ENCODE peak calls at places on chromosomes 3 and 15, in seven cellular contexts. One of them, this sample, is unnamed.

GRCh38 chr3:108293858-108294257 is 2.5 kb upstream of the HHLA2 start:
- ATAC-seq in activated CD8-positive, alpha-beta T cell treated with anti-CD3 and anti-CD28 coated beads for 36 hours: peak; percentile 38
- ATAC-seq in stimulated activated naive B cell treated with anti-CD40 and anti-IgM and Interleukin-4, amounts not matched to agents 10 μg/mL and 1 μg/mL and 100 μg/mL, for 72 hours: peak; percentile 83
- ATAC-seq in left cardiac atrium: no peak
- ATAC-seq in PC-3: no peak
- ATAC-seq in effector memory CD8-positive, alpha-beta T cell: no peak
- ATAC-seq in Panc1: no peak
- ATAC-seq in this sample: peak; percentile 84

GRCh38 chr3:190360228-190360627 is 27.7 kb upstream of the CLDN16 start:
- ATAC-seq in activated CD8-positive, alpha-beta T cell treated with anti-CD3 and anti-CD28 coated beads for 36 hours: no peak
- ATAC-seq in stimulated activated naive B cell treated with anti-CD40 and anti-IgM and Interleukin-4, amounts not matched to agents 10 μg/mL and 1 μg/mL and 100 μg/mL, for 72 hours: no peak
- ATAC-seq in left cardiac atrium: no peak
- ATAC-seq in PC-3: no peak
- ATAC-seq in effector memory CD8-positive, alpha-beta T cell: no peak
- ATAC-seq in Panc1: no peak
- ATAC-seq in this sample: no peak

GRCh38 chr3:159163656-159164055 is 361.8 kb downstream of the MFSD1 start:
- ATAC-seq in activated CD8-positive, alpha-beta T cell treated with anti-CD3 and anti-CD28 coated beads for 36 hours: no peak
- ATAC-seq in stimulated activated naive B cell treated with anti-CD40 and anti-IgM and Interleukin-4, amounts not matched to agents 10 μg/mL and 1 μg/mL and 100 μg/mL, for 72 hours: no peak
- ATAC-seq in left cardiac atrium: no peak
- ATAC-seq in PC-3: peak; percentile 48
- ATAC-seq in effector memory CD8-positive, alpha-beta T cell: no peak
- ATAC-seq in Panc1: no peak
- ATAC-seq in this sample: no peak

GRCh38 chr3:184666422-184666821 is 45.4 kb downstream of the MAGEF1 start:
- ATAC-seq in activated CD8-positive, alpha-beta T cell treated with anti-CD3 and anti-CD28 coated beads for 36 hours: no peak
- ATAC-seq in stimulated activated naive B cell treated with anti-CD40 and anti-IgM and Interleukin-4, amounts not matched to agents 10 μg/mL and 1 μg/mL and 100 μg/mL, for 72 hours: no peak
- ATAC-seq in left cardiac atrium: no peak
- ATAC-seq in PC-3: peak; percentile 22
- ATAC-seq in effector memory CD8-positive, alpha-beta T cell: no peak
- ATAC-seq in Panc1: no peak
- ATAC-seq in this sample: no peak

GRCh38 chr15:41881086-41881485 is 12.8 kb downstream of the SPTBN5 start:
- ATAC-seq in activated CD8-positive, alpha-beta T cell treated with anti-CD3 and anti-CD28 coated beads for 36 hours: no peak
- ATAC-seq in stimulated activated naive B cell treated with anti-CD40 and anti-IgM and Interleukin-4, amounts not matched to agents 10 μg/mL and 1 μg/mL and 100 μg/mL, for 72 hours: no peak
- ATAC-seq in left cardiac atrium: no peak
- ATAC-seq in PC-3: no peak
- ATAC-seq in effector memory CD8-positive, alpha-beta T cell: no peak
- ATAC-seq in Panc1: no peak
- ATAC-seq in this sample: no peak

GRCh38 chr15:58049520-58050227 is 15.8 kb downstream of the ALDH1A2 start:
- ATAC-seq in activated CD8-positive, alpha-beta T cell treated with anti-CD3 and anti-CD28 coated beads for 36 hours: no peak
- ATAC-seq in stimulated activated naive B cell treated with anti-CD40 and anti-IgM and Interleukin-4, amounts not matched to agents 10 μg/mL and 1 μg/mL and 100 μg/mL, for 72 hours: no peak
- ATAC-seq in left cardiac atrium: no peak
- ATAC-seq in PC-3: no peak
- ATAC-seq in effector memory CD8-positive, alpha-beta T cell: no peak
- ATAC-seq in Panc1: no peak
- ATAC-seq in this sample: no peak

GRCh38 chr15:75836953-75837321 is 6.3 kb upstream of the UBE2Q2 start:
- ATAC-seq in activated CD8-positive, alpha-beta T cell treated with anti-CD3 and anti-CD28 coated beads for 36 hours: peak; percentile 97
- ATAC-seq in stimulated activated naive B cell treated with anti-CD40 and anti-IgM and Interleukin-4, amounts not matched to agents 10 μg/mL and 1 μg/mL and 100 μg/mL, for 72 hours: peak; percentile 60
- ATAC-seq in left cardiac atrium: no peak
- ATAC-seq in PC-3: peak; percentile 99
- ATAC-seq in effector memory CD8-positive, alpha-beta T cell: peak; percentile 98
- ATAC-seq in Panc1: no peak
- ATAC-seq in this sample: peak; percentile 74

GRCh38 chr15:93562752-93563151 is 473.7 kb upstream of the RGMA start:
- ATAC-seq in activated CD8-positive, alpha-beta T cell treated with anti-CD3 and anti-CD28 coated beads for 36 hours: no peak
- ATAC-seq in stimulated activated naive B cell treated with anti-CD40 and anti-IgM and Interleukin-4, amounts not matched to agents 10 μg/mL and 1 μg/mL and 100 μg/mL, for 72 hours: no peak
- ATAC-seq in left cardiac atrium: no peak
- ATAC-seq in PC-3: no peak
- ATAC-seq in effector memory CD8-positive, alpha-beta T cell: no peak
- ATAC-seq in Panc1: no peak
- ATAC-seq in this sample: no peak

GRCh38 chr15:29822100-29822684 is at the start of gene TJP1:
- ATAC-seq in activated CD8-positive, alpha-beta T cell treated with anti-CD3 and anti-CD28 coated beads for 36 hours: no peak
- ATAC-seq in stimulated activated naive B cell treated with anti-CD40 and anti-IgM and Interleukin-4, amounts not matched to agents 10 μg/mL and 1 μg/mL and 100 μg/mL, for 72 hours: no peak
- ATAC-seq in left cardiac atrium: peak; percentile 96
- ATAC-seq in PC-3: peak; percentile 77
- ATAC-seq in effector memory CD8-positive, alpha-beta T cell: no peak
- ATAC-seq in Panc1: peak; percentile 93
- ATAC-seq in this sample: no peak

This sample was measured in stimulated activated memory B cell treated with anti-CD40 and anti-IgM and Interleukin-4, amounts not matched to agents 10 μg/mL and 1 μg/mL and 100 μg/mL, for 72 hours.